ENCODE peak calls at places on chromosomes 16 and 17, in nine cellular contexts. One of them, this sample, is unnamed.

GRCh38 chr17:42027961-42028790 is 8.3 kb downstream of the NKIRAS2 start:
- DNase-seq in adrenal gland: no peak
- DNase-seq in A549: peak; percentile 71
- DNase-seq in Peyer's patch: no peak
- DNase-seq in IMR-90: no peak
- DNase-seq in HCT116: peak; percentile 39
- DNase-seq in transverse colon: no peak
- DNase-seq in sigmoid colon: no peak
- DNase-seq in GM12878: no peak
- DNase-seq in this sample: no peak

GRCh38 chr17:49290690-49291326 is 60.2 kb upstream of the PHOSPHO1 start:
- DNase-seq in adrenal gland: no peak
- DNase-seq in A549: peak; percentile 44
- DNase-seq in Peyer's patch: no peak
- DNase-seq in IMR-90: peak; percentile 42
- DNase-seq in HCT116: peak; percentile 8
- DNase-seq in transverse colon: no peak
- DNase-seq in sigmoid colon: no peak
- DNase-seq in GM12878: no peak
- DNase-seq in this sample: no peak

GRCh38 chr16:4052096-4052495 is 64.1 kb downstream of the ADCY9 start:
- DNase-seq in adrenal gland: no peak
- DNase-seq in A549: no peak
- DNase-seq in Peyer's patch: no peak
- DNase-seq in IMR-90: no peak
- DNase-seq in HCT116: no peak
- DNase-seq in transverse colon: no peak
- DNase-seq in sigmoid colon: peak; percentile 43
- DNase-seq in GM12878: no peak
- DNase-seq in this sample: no peak

GRCh38 chr16:15829460-15829859 is 27.4 kb downstream of the MYH11 start:
- DNase-seq in adrenal gland: peak; percentile 27
- DNase-seq in A549: no peak
- DNase-seq in Peyer's patch: peak; percentile 66
- DNase-seq in IMR-90: peak; percentile 68
- DNase-seq in HCT116: no peak
- DNase-seq in transverse colon: peak; percentile 65
- DNase-seq in sigmoid colon: peak; percentile 97
- DNase-seq in GM12878: no peak
- DNase-seq in this sample: no peak

GRCh38 chr16:19396555-19397011 is 21.1 kb upstream of the TMC5 start:
- DNase-seq in adrenal gland: no peak
- DNase-seq in A549: peak; percentile 85
- DNase-seq in Peyer's patch: peak; percentile 82
- DNase-seq in IMR-90: no peak
- DNase-seq in HCT116: no peak
- DNase-seq in transverse colon: peak; percentile 84
- DNase-seq in sigmoid colon: no peak
- DNase-seq in GM12878: no peak
- DNase-seq in this sample: no peak

GRCh38 chr16:89506791-89507191 is 1.4 kb upstream of the SPG7 start:
- DNase-seq in adrenal gland: no peak
- DNase-seq in A549: no peak
- DNase-seq in Peyer's patch: no peak
- DNase-seq in IMR-90: no peak
- DNase-seq in HCT116: no peak
- DNase-seq in transverse colon: no peak
- DNase-seq in sigmoid colon: no peak
- DNase-seq in GM12878: no peak
- DNase-seq in this sample: no peak

GRCh38 chr17:41555105-41555887 is 16.6 kb downstream of the KRT9 start:
- DNase-seq in adrenal gland: no peak
- DNase-seq in A549: no peak
- DNase-seq in Peyer's patch: peak; percentile 76
- DNase-seq in IMR-90: no peak
- DNase-seq in HCT116: no peak
- DNase-seq in transverse colon: peak; percentile 69
- DNase-seq in sigmoid colon: no peak
- DNase-seq in GM12878: no peak
- DNase-seq in this sample: no peak

GRCh38 chr16:90022209-90023077 is 3.2 kb upstream of the DBNDD1 start:
- DNase-seq in adrenal gland: peak; percentile 94
- DNase-seq in A549: peak; percentile 91
- DNase-seq in Peyer's patch: peak; percentile 94
- DNase-seq in IMR-90: peak; percentile 82
- DNase-seq in HCT116: peak; percentile 87
- DNase-seq in transverse colon: peak; percentile 93
- DNase-seq in sigmoid colon: peak; percentile 94
- DNase-seq in GM12878: peak; percentile 62
- DNase-seq in this sample: peak; percentile 92

GRCh38 chr17:66143657-66144282 is 48.2 kb downstream of the CEP112 start:
- DNase-seq in adrenal gland: no peak
- DNase-seq in A549: no peak
- DNase-seq in Peyer's patch: no peak
- DNase-seq in IMR-90: no peak
- DNase-seq in HCT116: no peak
- DNase-seq in transverse colon: peak; percentile 25
- DNase-seq in sigmoid colon: no peak
- DNase-seq in GM12878: no peak
- DNase-seq in this sample: no peak

GRCh38 chr16:10202650-10203049 is 20.4 kb upstream of the GRIN2A start:
- DNase-seq in adrenal gland: no peak
- DNase-seq in A549: no peak
- DNase-seq in Peyer's patch: no peak
- DNase-seq in IMR-90: no peak
- DNase-seq in HCT116: no peak
- DNase-seq in transverse colon: no peak
- DNase-seq in sigmoid colon: no peak
- DNase-seq in GM12878: no peak
- DNase-seq in this sample: no peak

GRCh38 chr17:17416007-17416399 is 60.8 kb upstream of the MED9 start:
- DNase-seq in adrenal gland: no peak
- DNase-seq in A549: peak; percentile 91
- DNase-seq in Peyer's patch: no peak
- DNase-seq in IMR-90: peak; percentile 83
- DNase-seq in HCT116: peak; percentile 81
- DNase-seq in transverse colon: no peak
- DNase-seq in sigmoid colon: peak; percentile 40
- DNase-seq in GM12878: peak; percentile 31
- DNase-seq in this sample: no peak
- TF ChIP-seq POLR2A in adrenal gland: no peak
- TF ChIP-seq POLR2A in A549: no peak
- TF ChIP-seq POLR2A in Peyer's patch: no peak
- TF ChIP-seq POLR2A in IMR-90: no peak
- TF ChIP-seq POLR2A in HCT116: no peak
- TF ChIP-seq POLR2A in transverse colon: no peak
- TF ChIP-seq POLR2A in sigmoid colon: no peak
- TF ChIP-seq POLR2A in GM12878: no peak
- TF ChIP-seq POLR2A in this sample: no peak

DNA sequence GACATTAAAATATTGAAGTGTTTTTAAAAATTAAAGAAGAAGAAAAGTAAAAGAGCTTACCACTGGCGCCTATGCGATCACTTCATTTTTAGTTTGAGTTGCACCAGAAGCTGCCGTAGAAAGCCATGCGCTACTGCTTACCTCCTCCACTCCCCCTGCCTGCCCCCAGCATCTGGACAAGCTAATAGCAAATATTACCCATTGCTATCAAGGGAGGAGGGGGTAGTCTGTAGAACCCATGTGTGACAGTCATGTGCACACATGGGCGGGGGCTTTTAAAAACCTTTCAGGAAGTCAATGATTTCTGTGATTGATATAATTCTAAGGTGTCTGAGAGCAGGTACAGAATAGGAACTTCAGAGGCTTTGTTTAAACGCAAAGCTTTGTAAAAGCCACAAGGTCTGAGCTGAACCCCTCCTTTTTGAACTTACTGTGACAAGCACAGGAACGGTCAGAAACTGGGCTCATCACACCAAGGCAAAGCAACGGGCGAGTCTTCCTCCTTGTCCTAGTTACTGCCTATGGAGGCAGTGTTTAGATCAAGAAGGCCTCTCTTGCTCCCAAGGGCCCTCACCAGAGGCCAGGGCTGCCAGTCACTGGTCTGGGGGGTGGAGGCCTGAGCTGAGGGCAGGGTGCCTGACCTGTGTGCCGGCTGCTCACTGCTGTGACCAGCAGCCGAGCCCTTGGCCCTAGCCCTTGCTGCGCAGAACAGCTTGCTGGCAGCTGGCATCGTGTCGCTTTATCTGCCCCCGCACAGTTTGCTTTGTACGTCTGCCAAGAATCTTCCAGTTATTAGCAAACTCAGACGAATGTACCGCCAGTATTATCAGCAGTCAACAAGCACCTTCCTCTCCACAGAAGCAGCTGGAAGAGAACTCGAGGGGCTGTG is 15.0 kb downstream of the GINS2 start:
- DNase-seq in adrenal gland: peak; percentile 91
- DNase-seq in A549: no peak
- DNase-seq in Peyer's patch: no peak
- DNase-seq in IMR-90: peak; percentile 75
- DNase-seq in HCT116: no peak
- DNase-seq in transverse colon: no peak
- DNase-seq in sigmoid colon: no peak
- DNase-seq in GM12878: no peak
- DNase-seq in this sample: no peak
- TF ChIP-seq POLR2A in adrenal gland: peak; percentile 62
- TF ChIP-seq POLR2A in A549: no peak
- TF ChIP-seq POLR2A in Peyer's patch: no peak
- TF ChIP-seq POLR2A in IMR-90: no peak
- TF ChIP-seq POLR2A in HCT116: no peak
- TF ChIP-seq POLR2A in transverse colon: no peak
- TF ChIP-seq POLR2A in sigmoid colon: no peak
- TF ChIP-seq POLR2A in GM12878: peak; percentile 41
- TF ChIP-seq POLR2A in this sample: no peak

DNA sequence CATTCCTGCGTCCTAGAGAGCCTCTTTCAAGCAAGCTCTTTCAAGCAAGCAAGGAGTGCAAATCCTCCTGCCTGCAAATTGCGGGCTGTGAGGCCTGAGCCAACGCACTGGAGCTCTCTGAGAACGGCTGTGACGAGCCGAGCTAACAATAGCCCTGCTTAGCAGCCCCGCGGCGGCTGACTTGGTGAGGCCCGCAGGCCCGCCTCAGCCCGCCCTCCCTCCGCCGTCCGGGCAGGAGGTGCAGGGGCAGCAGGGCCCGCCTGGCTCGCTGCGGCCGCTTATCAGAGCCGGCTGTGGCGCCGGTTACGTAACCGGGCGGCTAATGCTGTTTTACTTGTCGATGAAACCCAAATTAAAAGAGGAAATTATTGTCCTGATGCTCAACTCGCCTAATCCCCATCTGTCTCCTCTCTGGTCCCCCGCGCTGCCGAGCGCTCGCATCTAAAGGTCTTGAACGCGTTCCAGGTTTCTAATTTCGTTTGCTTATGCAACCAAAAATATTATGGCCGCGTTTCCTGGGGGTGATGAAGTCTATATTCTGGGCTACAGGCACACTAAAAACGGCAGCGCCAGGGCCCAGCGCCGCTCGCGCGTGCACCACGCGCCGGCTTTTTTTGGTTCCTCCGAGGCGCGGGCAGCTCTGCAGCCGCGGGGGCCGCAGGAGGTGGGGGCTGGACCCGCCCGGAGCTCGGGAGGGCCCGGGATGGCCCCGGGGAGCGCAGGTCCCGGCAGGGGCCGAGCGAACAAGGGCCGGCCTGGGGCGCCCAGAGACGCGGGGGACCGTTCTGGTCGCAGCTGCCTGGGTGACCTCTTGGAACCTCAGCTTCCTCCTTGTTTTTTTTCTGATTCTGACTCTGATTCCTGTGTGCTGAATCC is 65.1 kb upstream of the TOB1 start:
- DNase-seq in adrenal gland: peak; percentile 92
- DNase-seq in A549: peak; percentile 86
- DNase-seq in Peyer's patch: peak; percentile 81
- DNase-seq in IMR-90: peak; percentile 86
- DNase-seq in HCT116: no peak
- DNase-seq in transverse colon: peak; percentile 80
- DNase-seq in sigmoid colon: peak; percentile 96
- DNase-seq in GM12878: no peak
- DNase-seq in this sample: peak; percentile 63
- TF ChIP-seq POLR2A in adrenal gland: peak; percentile 84
- TF ChIP-seq POLR2A in A549: peak; percentile 30
- TF ChIP-seq POLR2A in Peyer's patch: no peak
- TF ChIP-seq POLR2A in IMR-90: no peak
- TF ChIP-seq POLR2A in HCT116: no peak
- TF ChIP-seq POLR2A in transverse colon: peak; percentile 42
- TF ChIP-seq POLR2A in sigmoid colon: peak; percentile 35
- TF ChIP-seq POLR2A in GM12878: no peak
- TF ChIP-seq POLR2A in this sample: no peak

DNA sequence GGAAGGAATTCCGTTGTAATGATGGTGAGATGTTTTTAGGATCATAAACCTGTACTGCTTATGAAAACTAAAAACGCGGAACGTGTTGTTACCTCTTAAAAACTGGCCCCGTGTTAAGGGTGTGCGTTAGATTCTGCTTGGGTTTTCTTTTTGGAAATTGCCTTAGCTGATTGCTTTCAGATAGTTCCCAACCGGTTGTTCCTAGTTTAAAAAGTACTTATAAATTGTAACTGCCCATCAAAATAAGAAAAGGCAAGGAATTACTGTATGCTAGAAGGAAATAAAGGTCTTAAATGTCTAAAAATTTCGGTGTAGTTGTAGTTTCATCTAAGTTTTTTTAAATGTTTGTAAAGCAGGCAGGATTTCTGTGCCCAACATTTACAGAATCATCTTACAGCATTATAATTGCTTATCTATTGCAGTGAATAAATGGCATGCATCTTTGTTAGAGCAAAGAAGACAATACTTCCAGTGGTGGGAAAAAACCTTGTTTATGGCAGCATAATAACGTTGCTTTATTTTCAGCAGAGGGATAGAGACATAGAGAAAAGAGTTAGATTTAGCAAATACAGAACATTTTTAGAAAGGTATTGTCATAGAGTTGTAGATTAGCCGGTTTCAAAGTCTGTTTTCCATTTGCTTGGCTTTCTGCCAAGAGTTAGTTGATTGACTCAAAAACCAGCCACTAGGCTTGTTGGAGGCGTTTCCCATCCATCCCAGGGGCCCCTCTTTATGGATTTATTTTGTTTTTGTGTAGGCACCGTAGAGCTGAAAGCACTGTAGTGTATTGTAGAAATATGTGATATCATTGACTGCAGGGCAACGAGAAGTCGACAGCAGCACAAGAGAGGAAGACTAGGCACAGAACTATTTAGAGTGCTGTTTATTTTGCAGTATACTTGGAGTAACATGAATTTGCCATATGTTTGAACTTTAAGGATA is 1.7 kb downstream of the PPM1D start:
- DNase-seq in adrenal gland: peak; percentile 41
- DNase-seq in A549: peak; percentile 74
- DNase-seq in Peyer's patch: peak; percentile 66
- DNase-seq in IMR-90: peak; percentile 81
- DNase-seq in HCT116: peak; percentile 60
- DNase-seq in transverse colon: peak; percentile 60
- DNase-seq in sigmoid colon: peak; percentile 73
- DNase-seq in GM12878: peak; percentile 40
- DNase-seq in this sample: no peak
- TF ChIP-seq POLR2A in adrenal gland: no peak
- TF ChIP-seq POLR2A in A549: no peak
- TF ChIP-seq POLR2A in Peyer's patch: no peak
- TF ChIP-seq POLR2A in IMR-90: no peak
- TF ChIP-seq POLR2A in HCT116: no peak
- TF ChIP-seq POLR2A in transverse colon: peak; percentile 12
- TF ChIP-seq POLR2A in sigmoid colon: no peak
- TF ChIP-seq POLR2A in GM12878: no peak
- TF ChIP-seq POLR2A in this sample: no peak

GRCh38 chr17:40287494-40288369 is at the start of gene CDC6:
- DNase-seq in adrenal gland: peak; percentile 99
- DNase-seq in A549: peak; percentile 100
- DNase-seq in Peyer's patch: peak; percentile 99
- DNase-seq in IMR-90: peak; percentile 99
- DNase-seq in HCT116: peak; percentile 99
- DNase-seq in transverse colon: peak; percentile 99
- DNase-seq in sigmoid colon: peak; percentile 99
- DNase-seq in GM12878: peak; percentile 95
- DNase-seq in this sample: peak; percentile 87
- TF ChIP-seq POLR2A in adrenal gland: peak; percentile 40
- TF ChIP-seq POLR2A in A549: peak; percentile 77
- TF ChIP-seq POLR2A in Peyer's patch: no peak
- TF ChIP-seq POLR2A in IMR-90: peak; percentile 85
- TF ChIP-seq POLR2A in HCT116: peak; percentile 90
- TF ChIP-seq POLR2A in transverse colon: peak; percentile 42
- TF ChIP-seq POLR2A in sigmoid colon: no peak
- TF ChIP-seq POLR2A in GM12878: peak; percentile 97
- TF ChIP-seq POLR2A in this sample: peak; percentile 86